ENCODE peak calls at places on chromosomes 4 and X, in nine cellular contexts. One of them, this sample, is unnamed.

GRCh38 chr4:15231265-15232091 is 196.4 kb upstream of the C1QTNF7 start:
- DNase-seq in heart right ventricle: peak
- DNase-seq in fibroblast of the aortic adventitia: peak
- DNase-seq in NT2/D1: peak
- DNase-seq in cardiac fibroblast: peak
- DNase-seq in esophagus squamous epithelium: no peak
- DNase-seq in transverse colon: peak
- DNase-seq in suprapubic skin: peak
- DNase-seq in CD8-positive, alpha-beta T cell: peak
- DNase-seq in this sample: no peak

GRCh38 chr4:13240066-13240465 is 244.1 kb downstream of the RAB28 start:
- DNase-seq in heart right ventricle: no peak
- DNase-seq in fibroblast of the aortic adventitia: no peak
- DNase-seq in NT2/D1: no peak
- DNase-seq in cardiac fibroblast: peak
- DNase-seq in esophagus squamous epithelium: no peak
- DNase-seq in transverse colon: no peak
- DNase-seq in suprapubic skin: no peak
- DNase-seq in CD8-positive, alpha-beta T cell: no peak
- DNase-seq in this sample: no peak

GRCh38 chrX:152897216-152898144 is at the start of gene ZNF185:
- DNase-seq in heart right ventricle: no peak
- DNase-seq in fibroblast of the aortic adventitia: no peak
- DNase-seq in NT2/D1: peak
- DNase-seq in cardiac fibroblast: peak
- DNase-seq in esophagus squamous epithelium: no peak
- DNase-seq in transverse colon: peak
- DNase-seq in suprapubic skin: no peak
- DNase-seq in CD8-positive, alpha-beta T cell: no peak
- DNase-seq in this sample: no peak

GRCh38 chrX:75155454-75155829 is 641 bp downstream of the ABCB7 start:
- DNase-seq in heart right ventricle: no peak
- DNase-seq in fibroblast of the aortic adventitia: peak
- DNase-seq in NT2/D1: no peak
- DNase-seq in cardiac fibroblast: peak
- DNase-seq in esophagus squamous epithelium: no peak
- DNase-seq in transverse colon: no peak
- DNase-seq in suprapubic skin: no peak
- DNase-seq in CD8-positive, alpha-beta T cell: no peak
- DNase-seq in this sample: no peak

GRCh38 chr4:165476214-165477098 is 97.6 kb downstream of the CPE start:
- DNase-seq in heart right ventricle: no peak
- DNase-seq in fibroblast of the aortic adventitia: peak
- DNase-seq in NT2/D1: no peak
- DNase-seq in cardiac fibroblast: peak
- DNase-seq in esophagus squamous epithelium: no peak
- DNase-seq in transverse colon: no peak
- DNase-seq in suprapubic skin: no peak
- DNase-seq in CD8-positive, alpha-beta T cell: no peak
- DNase-seq in this sample: no peak

GRCh38 chr4:51885371-51885770 is 42.4 kb downstream of the DCUN1D4 start:
- DNase-seq in heart right ventricle: no peak
- DNase-seq in fibroblast of the aortic adventitia: peak
- DNase-seq in NT2/D1: peak
- DNase-seq in cardiac fibroblast: peak
- DNase-seq in esophagus squamous epithelium: no peak
- DNase-seq in transverse colon: no peak
- DNase-seq in suprapubic skin: no peak
- DNase-seq in CD8-positive, alpha-beta T cell: no peak
- DNase-seq in this sample: no peak

GRCh38 chrX:103372886-103373285 is 3.5 kb upstream of the BEX3 start:
- DNase-seq in heart right ventricle: no peak
- DNase-seq in fibroblast of the aortic adventitia: no peak
- DNase-seq in NT2/D1: no peak
- DNase-seq in cardiac fibroblast: no peak
- DNase-seq in esophagus squamous epithelium: no peak
- DNase-seq in transverse colon: no peak
- DNase-seq in suprapubic skin: no peak
- DNase-seq in CD8-positive, alpha-beta T cell: no peak
- DNase-seq in this sample: no peak

GRCh38 chrX:11667286-11667685 is 1.6 kb upstream of the ARHGAP6 start:
- DNase-seq in heart right ventricle: no peak
- DNase-seq in fibroblast of the aortic adventitia: no peak
- DNase-seq in NT2/D1: no peak
- DNase-seq in cardiac fibroblast: no peak
- DNase-seq in esophagus squamous epithelium: no peak
- DNase-seq in transverse colon: no peak
- DNase-seq in suprapubic skin: no peak
- DNase-seq in CD8-positive, alpha-beta T cell: no peak
- DNase-seq in this sample: no peak

GRCh38 chrX:74422029-74422352 is 698 bp downstream of the SLC16A2 start:
- DNase-seq in heart right ventricle: no peak
- DNase-seq in fibroblast of the aortic adventitia: no peak
- DNase-seq in NT2/D1: no peak
- DNase-seq in cardiac fibroblast: no peak
- DNase-seq in esophagus squamous epithelium: no peak
- DNase-seq in transverse colon: no peak
- DNase-seq in suprapubic skin: no peak
- DNase-seq in CD8-positive, alpha-beta T cell: no peak
- DNase-seq in this sample: no peak

GRCh38 chr4:96035727-96036126 is 195.8 kb downstream of the PDHA2 start:
- DNase-seq in heart right ventricle: no peak
- DNase-seq in fibroblast of the aortic adventitia: peak
- DNase-seq in NT2/D1: peak
- DNase-seq in cardiac fibroblast: peak
- DNase-seq in esophagus squamous epithelium: no peak
- DNase-seq in transverse colon: no peak
- DNase-seq in suprapubic skin: no peak
- DNase-seq in CD8-positive, alpha-beta T cell: no peak
- DNase-seq in this sample: no peak

GRCh38 chr4:3775011-3775410 is 8.8 kb downstream of the ADRA2C start:
- DNase-seq in heart right ventricle: no peak
- DNase-seq in fibroblast of the aortic adventitia: no peak
- DNase-seq in NT2/D1: no peak
- DNase-seq in cardiac fibroblast: no peak
- DNase-seq in esophagus squamous epithelium: no peak
- DNase-seq in transverse colon: no peak
- DNase-seq in suprapubic skin: no peak
- DNase-seq in CD8-positive, alpha-beta T cell: no peak
- DNase-seq in this sample: no peak

GRCh38 chrX:63750846-63751245 is 34.2 kb downstream of the ARHGEF9 start:
- DNase-seq in heart right ventricle: no peak
- DNase-seq in fibroblast of the aortic adventitia: no peak
- DNase-seq in NT2/D1: no peak
- DNase-seq in cardiac fibroblast: no peak
- DNase-seq in esophagus squamous epithelium: no peak
- DNase-seq in transverse colon: no peak
- DNase-seq in suprapubic skin: no peak
- DNase-seq in CD8-positive, alpha-beta T cell: no peak
- DNase-seq in this sample: no peak

GRCh38 chr4:14883166-14883565 is 119.1 kb upstream of the CPEB2 start:
- DNase-seq in heart right ventricle: no peak
- DNase-seq in fibroblast of the aortic adventitia: no peak
- DNase-seq in NT2/D1: no peak
- DNase-seq in cardiac fibroblast: no peak
- DNase-seq in esophagus squamous epithelium: no peak
- DNase-seq in transverse colon: no peak
- DNase-seq in suprapubic skin: no peak
- DNase-seq in CD8-positive, alpha-beta T cell: no peak
- DNase-seq in this sample: no peak

GRCh38 chr4:158870282-158871049 is 101.6 kb downstream of the FNIP2 start:
- DNase-seq in heart right ventricle: no peak
- DNase-seq in fibroblast of the aortic adventitia: no peak
- DNase-seq in NT2/D1: no peak
- DNase-seq in cardiac fibroblast: no peak
- DNase-seq in esophagus squamous epithelium: no peak
- DNase-seq in transverse colon: no peak
- DNase-seq in suprapubic skin: no peak
- DNase-seq in CD8-positive, alpha-beta T cell: no peak
- DNase-seq in this sample: no peak

GRCh38 chrX:149527705-149528104 is 13.1 kb upstream of the EOLA1 start:
- DNase-seq in heart right ventricle: no peak
- DNase-seq in fibroblast of the aortic adventitia: peak
- DNase-seq in NT2/D1: no peak
- DNase-seq in cardiac fibroblast: peak
- DNase-seq in esophagus squamous epithelium: no peak
- DNase-seq in transverse colon: no peak
- DNase-seq in suprapubic skin: no peak
- DNase-seq in CD8-positive, alpha-beta T cell: peak
- DNase-seq in this sample: no peak

GRCh38 chrX:40424259-40424658 is 156.5 kb upstream of the ATP6AP2 start:
- DNase-seq in heart right ventricle: no peak
- DNase-seq in fibroblast of the aortic adventitia: no peak
- DNase-seq in NT2/D1: no peak
- DNase-seq in cardiac fibroblast: no peak
- DNase-seq in esophagus squamous epithelium: no peak
- DNase-seq in transverse colon: no peak
- DNase-seq in suprapubic skin: no peak
- DNase-seq in CD8-positive, alpha-beta T cell: no peak
- DNase-seq in this sample: no peak

GRCh38 chr4:142818009-142818408 is 28.1 kb downstream of the INPP4B start:
- DNase-seq in heart right ventricle: no peak
- DNase-seq in fibroblast of the aortic adventitia: peak
- DNase-seq in NT2/D1: no peak
- DNase-seq in cardiac fibroblast: peak
- DNase-seq in esophagus squamous epithelium: no peak
- DNase-seq in transverse colon: no peak
- DNase-seq in suprapubic skin: no peak
- DNase-seq in CD8-positive, alpha-beta T cell: no peak
- DNase-seq in this sample: no peak

GRCh38 chr4:74501579-74501978 is 56.6 kb downstream of the AREG start:
- DNase-seq in heart right ventricle: no peak
- DNase-seq in fibroblast of the aortic adventitia: peak
- DNase-seq in NT2/D1: no peak
- DNase-seq in cardiac fibroblast: peak
- DNase-seq in esophagus squamous epithelium: no peak
- DNase-seq in transverse colon: no peak
- DNase-seq in suprapubic skin: no peak
- DNase-seq in CD8-positive, alpha-beta T cell: no peak
- DNase-seq in this sample: no peak

DNA sequence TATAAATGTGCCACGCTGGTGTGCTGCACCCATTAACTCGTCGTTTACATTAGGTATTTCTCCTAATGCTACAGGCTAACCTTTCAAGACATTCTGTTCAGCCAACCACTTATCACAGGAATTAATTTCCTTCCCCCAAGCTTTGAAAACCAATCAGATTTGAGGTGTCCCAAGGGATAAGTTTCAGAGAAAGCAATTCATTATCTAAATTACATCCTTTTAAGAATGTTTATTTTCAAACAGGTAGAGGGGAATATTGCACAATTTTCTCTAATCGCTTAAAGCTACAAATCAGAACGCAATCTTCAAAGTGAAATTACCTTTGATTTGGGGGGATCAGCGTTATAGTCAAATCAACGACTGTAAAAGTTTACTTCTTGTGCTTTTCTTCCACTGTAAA is 1.6 kb downstream of the CLOCK start:
- DNase-seq in heart right ventricle: no peak
- DNase-seq in fibroblast of the aortic adventitia: peak
- DNase-seq in NT2/D1: no peak
- DNase-seq in cardiac fibroblast: peak
- DNase-seq in esophagus squamous epithelium: no peak
- DNase-seq in transverse colon: no peak
- DNase-seq in suprapubic skin: no peak
- DNase-seq in CD8-positive, alpha-beta T cell: no peak
- DNase-seq in this sample: no peak
- H3K4me3 ChIP-seq in heart right ventricle: peak
- H3K4me3 ChIP-seq in fibroblast of the aortic adventitia: peak
- H3K4me3 ChIP-seq in NT2/D1: peak
- H3K4me3 ChIP-seq in cardiac fibroblast: peak
- H3K4me3 ChIP-seq in esophagus squamous epithelium: peak
- H3K4me3 ChIP-seq in transverse colon: peak
- H3K4me3 ChIP-seq in suprapubic skin: peak
- H3K4me3 ChIP-seq in CD8-positive, alpha-beta T cell: peak
- H3K4me3 ChIP-seq in this sample: peak

DNA sequence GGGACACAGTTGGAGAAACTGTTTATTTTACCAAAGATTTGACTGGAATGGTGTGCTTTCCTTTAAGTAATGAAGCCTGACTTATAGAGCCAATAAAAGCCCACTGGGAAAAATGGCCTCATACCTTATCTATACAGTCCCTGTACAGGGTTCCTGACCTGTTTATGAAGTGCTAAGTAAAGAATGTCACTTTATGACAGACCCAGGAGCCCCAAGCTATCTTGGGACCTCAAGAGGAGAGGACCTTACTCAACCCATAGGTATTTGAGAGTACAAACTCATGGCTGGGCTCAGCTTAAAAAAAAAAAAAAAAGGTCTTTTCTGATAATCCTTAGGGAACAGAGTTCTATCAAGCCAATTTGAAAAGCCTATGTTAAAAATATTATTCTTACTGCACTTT is 1389.3 kb downstream of the RAPGEF2 start:
- DNase-seq in heart right ventricle: no peak
- DNase-seq in fibroblast of the aortic adventitia: no peak
- DNase-seq in NT2/D1: no peak
- DNase-seq in cardiac fibroblast: no peak
- DNase-seq in esophagus squamous epithelium: no peak
- DNase-seq in transverse colon: no peak
- DNase-seq in suprapubic skin: no peak
- DNase-seq in CD8-positive, alpha-beta T cell: no peak
- DNase-seq in this sample: no peak
- H3K4me3 ChIP-seq in heart right ventricle: no peak
- H3K4me3 ChIP-seq in fibroblast of the aortic adventitia: no peak
- H3K4me3 ChIP-seq in NT2/D1: no peak
- H3K4me3 ChIP-seq in cardiac fibroblast: no peak
- H3K4me3 ChIP-seq in esophagus squamous epithelium: no peak
- H3K4me3 ChIP-seq in transverse colon: no peak
- H3K4me3 ChIP-seq in suprapubic skin: no peak
- H3K4me3 ChIP-seq in CD8-positive, alpha-beta T cell: no peak
- H3K4me3 ChIP-seq in this sample: no peak

GRCh38 chrX:135345328-135345645 is 36.0 kb downstream of the ETDC start:
- DNase-seq in heart right ventricle: peak
- DNase-seq in fibroblast of the aortic adventitia: peak
- DNase-seq in NT2/D1: no peak
- DNase-seq in cardiac fibroblast: peak
- DNase-seq in esophagus squamous epithelium: no peak
- DNase-seq in transverse colon: peak
- DNase-seq in suprapubic skin: no peak
- DNase-seq in CD8-positive, alpha-beta T cell: no peak
- DNase-seq in this sample: no peak

GRCh38 chrX:135340827-135341226 is 31.5 kb downstream of the ETDC start:
- DNase-seq in heart right ventricle: no peak
- DNase-seq in fibroblast of the aortic adventitia: peak
- DNase-seq in NT2/D1: no peak
- DNase-seq in cardiac fibroblast: peak
- DNase-seq in esophagus squamous epithelium: no peak
- DNase-seq in transverse colon: no peak
- DNase-seq in suprapubic skin: no peak
- DNase-seq in CD8-positive, alpha-beta T cell: no peak
- DNase-seq in this sample: no peak
- H3K4me3 ChIP-seq in heart right ventricle: no peak
- H3K4me3 ChIP-seq in fibroblast of the aortic adventitia: peak
- H3K4me3 ChIP-seq in NT2/D1: no peak
- H3K4me3 ChIP-seq in cardiac fibroblast: no peak
- H3K4me3 ChIP-seq in esophagus squamous epithelium: no peak
- H3K4me3 ChIP-seq in transverse colon: no peak
- H3K4me3 ChIP-seq in suprapubic skin: peak
- H3K4me3 ChIP-seq in CD8-positive, alpha-beta T cell: no peak
- H3K4me3 ChIP-seq in this sample: peak

DNA sequence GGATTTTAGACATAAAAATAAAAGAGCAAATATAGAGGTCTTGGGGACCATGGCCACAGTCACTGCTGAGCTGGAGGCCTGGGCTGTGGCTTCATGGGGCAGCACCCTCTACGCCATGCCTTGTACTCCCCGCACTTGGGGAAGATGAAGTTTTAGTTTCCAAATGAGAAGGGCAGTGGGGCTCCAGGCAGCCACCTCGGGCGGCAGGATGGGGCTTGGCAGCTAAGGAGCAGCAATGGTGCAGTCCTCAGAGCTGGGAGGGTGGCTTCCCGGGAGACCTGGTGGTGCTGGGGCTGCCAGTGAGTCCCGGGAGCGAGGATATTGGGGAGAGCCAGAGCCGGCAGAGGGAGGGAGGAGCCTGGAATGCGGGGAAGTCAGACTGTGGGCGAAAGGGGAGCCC is 2.4 kb downstream of the CXCR3 start:
- DNase-seq in heart right ventricle: no peak
- DNase-seq in fibroblast of the aortic adventitia: no peak
- DNase-seq in NT2/D1: no peak
- DNase-seq in cardiac fibroblast: no peak
- DNase-seq in esophagus squamous epithelium: no peak
- DNase-seq in transverse colon: no peak
- DNase-seq in suprapubic skin: no peak
- DNase-seq in CD8-positive, alpha-beta T cell: no peak
- DNase-seq in this sample: no peak
- H3K4me3 ChIP-seq in heart right ventricle: no peak
- H3K4me3 ChIP-seq in fibroblast of the aortic adventitia: no peak
- H3K4me3 ChIP-seq in NT2/D1: no peak
- H3K4me3 ChIP-seq in cardiac fibroblast: no peak
- H3K4me3 ChIP-seq in esophagus squamous epithelium: no peak
- H3K4me3 ChIP-seq in transverse colon: no peak
- H3K4me3 ChIP-seq in suprapubic skin: no peak
- H3K4me3 ChIP-seq in CD8-positive, alpha-beta T cell: peak
- H3K4me3 ChIP-seq in this sample: no peak